ENCODE peak calls at places on chromosomes 4 and X, in four cellular contexts. One of them, this sample, is unnamed.

GRCh38 chrX:11367609-11368430 is 74.6 kb downstream of the AMELX start:
- DNase-seq in LoVo: no peak
- DNase-seq in renal cortical epithelial cell: peak
- DNase-seq in CD8-positive, alpha-beta T cell: no peak
- DNase-seq in this sample: no peak

GRCh38 chr4:2091990-2092652 is 33.0 kb downstream of the NAT8L start:
- DNase-seq in CD8-positive, alpha-beta T cell: no peak
- DNase-seq in LoVo: no peak
- DNase-seq in renal cortical epithelial cell: no peak
- DNase-seq in this sample: no peak

GRCh38 chr4:7299908-7300710 is 107.8 kb downstream of the SORCS2 start:
- DNase-seq in CD8-positive, alpha-beta T cell: no peak
- DNase-seq in LoVo: no peak
- DNase-seq in renal cortical epithelial cell: no peak
- DNase-seq in this sample: no peak

GRCh38 chr4:31844350-31844749 is 1124.2 kb downstream of the PCDH7 start:
- DNase-seq in CD8-positive, alpha-beta T cell: no peak
- DNase-seq in renal cortical epithelial cell: no peak
- DNase-seq in LoVo: no peak
- DNase-seq in this sample: no peak

GRCh38 chr4:11470709-11471441 is 42.2 kb upstream of the HS3ST1 start:
- DNase-seq in LoVo: no peak
- DNase-seq in CD8-positive, alpha-beta T cell: no peak
- DNase-seq in renal cortical epithelial cell: no peak
- DNase-seq in this sample: peak

GRCh38 chrX:87583679-87584078 is 66.1 kb downstream of the KLHL4 start:
- DNase-seq in renal cortical epithelial cell: peak
- DNase-seq in CD8-positive, alpha-beta T cell: no peak
- DNase-seq in LoVo: no peak
- DNase-seq in this sample: no peak

GRCh38 chrX:130691576-130691975 is 211.4 kb downstream of the ENOX2 start:
- DNase-seq in CD8-positive, alpha-beta T cell: no peak
- DNase-seq in renal cortical epithelial cell: no peak
- DNase-seq in LoVo: no peak
- DNase-seq in this sample: no peak

GRCh38 chrX:129925305-129926092 is 19.5 kb downstream of the UTP14A start:
- DNase-seq in renal cortical epithelial cell: peak
- DNase-seq in CD8-positive, alpha-beta T cell: peak
- DNase-seq in LoVo: peak
- DNase-seq in this sample: peak